ENCODE peak calls at places on chromosomes 12 and 14, in nine cellular contexts. One of them, this sample, is unnamed.
A peak's percentile ranks its signal among the peaks of the same experiment; 100 is the strongest.

GRCh38 chr12:68841717-68842116 is 33.7 kb downstream of the MDM2 start:
- DNase-seq in frontal cortex: no peak
- DNase-seq in kidney tubule cell: no peak
- DNase-seq in activated gamma-delta T cell treated with Interleukin-2 at 50 U/mL for 16 hours: no peak
- DNase-seq in GM19239: no peak
- DNase-seq in MM.1S: no peak
- DNase-seq in fibroblast of pulmonary artery: no peak
- DNase-seq in head of caudate nucleus: no peak
- DNase-seq in brain microvascular endothelial cell: no peak
- DNase-seq in this sample: no peak

GRCh38 chr14:65071544-65071943 is 30.8 kb downstream of the MAX start:
- DNase-seq in MM.1S: no peak
- DNase-seq in brain microvascular endothelial cell: no peak
- DNase-seq in frontal cortex: no peak
- DNase-seq in kidney tubule cell: no peak
- DNase-seq in head of caudate nucleus: no peak
- DNase-seq in GM19239: no peak
- DNase-seq in activated gamma-delta T cell treated with Interleukin-2 at 50 U/mL for 16 hours: no peak
- DNase-seq in fibroblast of pulmonary artery: no peak
- DNase-seq in this sample: no peak

GRCh38 chr12:122235741-122236140 is 9.9 kb upstream of the DIABLO start:
- DNase-seq in GM19239: no peak
- DNase-seq in frontal cortex: no peak
- DNase-seq in head of caudate nucleus: no peak
- DNase-seq in activated gamma-delta T cell treated with Interleukin-2 at 50 U/mL for 16 hours: no peak
- DNase-seq in brain microvascular endothelial cell: no peak
- DNase-seq in kidney tubule cell: no peak
- DNase-seq in MM.1S: no peak
- DNase-seq in fibroblast of pulmonary artery: no peak
- DNase-seq in this sample: no peak

GRCh38 chr12:89954259-89954658 is 245.6 kb upstream of the ATP2B1 start:
- DNase-seq in activated gamma-delta T cell treated with Interleukin-2 at 50 U/mL for 16 hours: no peak
- DNase-seq in brain microvascular endothelial cell: no peak
- DNase-seq in fibroblast of pulmonary artery: no peak
- DNase-seq in MM.1S: no peak
- DNase-seq in kidney tubule cell: no peak
- DNase-seq in frontal cortex: no peak
- DNase-seq in GM19239: no peak
- DNase-seq in head of caudate nucleus: no peak
- DNase-seq in this sample: no peak

GRCh38 chr12:51263341-51263740 is 6.9 kb downstream of the SMAGP start:
- DNase-seq in fibroblast of pulmonary artery: no peak
- DNase-seq in frontal cortex: no peak
- DNase-seq in brain microvascular endothelial cell: no peak
- DNase-seq in activated gamma-delta T cell treated with Interleukin-2 at 50 U/mL for 16 hours: no peak
- DNase-seq in head of caudate nucleus: no peak
- DNase-seq in MM.1S: no peak
- DNase-seq in GM19239: no peak
- DNase-seq in kidney tubule cell: no peak
- DNase-seq in this sample: no peak

GRCh38 chr12:130981947-130982346 is 28.2 kb downstream of the ADGRD1 start:
- DNase-seq in brain microvascular endothelial cell: no peak
- DNase-seq in activated gamma-delta T cell treated with Interleukin-2 at 50 U/mL for 16 hours: no peak
- DNase-seq in kidney tubule cell: no peak
- DNase-seq in fibroblast of pulmonary artery: no peak
- DNase-seq in GM19239: no peak
- DNase-seq in MM.1S: no peak
- DNase-seq in frontal cortex: no peak
- DNase-seq in head of caudate nucleus: no peak
- DNase-seq in this sample: no peak

GRCh38 chr14:45227566-45227965 is 25.4 kb downstream of the MIS18BP1 start:
- DNase-seq in kidney tubule cell: no peak
- DNase-seq in MM.1S: no peak
- DNase-seq in fibroblast of pulmonary artery: no peak
- DNase-seq in head of caudate nucleus: no peak
- DNase-seq in activated gamma-delta T cell treated with Interleukin-2 at 50 U/mL for 16 hours: no peak
- DNase-seq in GM19239: no peak
- DNase-seq in frontal cortex: no peak
- DNase-seq in brain microvascular endothelial cell: no peak
- DNase-seq in this sample: no peak

GRCh38 chr12:116319851-116320621 is 42.5 kb upstream of the MED13L start:
- DNase-seq in head of caudate nucleus: no peak
- DNase-seq in kidney tubule cell: no peak
- DNase-seq in frontal cortex: no peak
- DNase-seq in GM19239: no peak
- DNase-seq in fibroblast of pulmonary artery: peak; percentile 87
- DNase-seq in activated gamma-delta T cell treated with Interleukin-2 at 50 U/mL for 16 hours: no peak
- DNase-seq in brain microvascular endothelial cell: peak; percentile 87
- DNase-seq in MM.1S: peak; percentile 10
- DNase-seq in this sample: peak; percentile 86

GRCh38 chr14:45786266-45786665 is 533.3 kb upstream of the MIS18BP1 start:
- DNase-seq in GM19239: no peak
- DNase-seq in brain microvascular endothelial cell: no peak
- DNase-seq in kidney tubule cell: no peak
- DNase-seq in frontal cortex: no peak
- DNase-seq in head of caudate nucleus: no peak
- DNase-seq in fibroblast of pulmonary artery: no peak
- DNase-seq in MM.1S: no peak
- DNase-seq in activated gamma-delta T cell treated with Interleukin-2 at 50 U/mL for 16 hours: no peak
- DNase-seq in this sample: no peak

GRCh38 chr12:95877622-95878021 is 18.9 kb downstream of the SNRPF start:
- DNase-seq in MM.1S: no peak
- DNase-seq in brain microvascular endothelial cell: no peak
- DNase-seq in activated gamma-delta T cell treated with Interleukin-2 at 50 U/mL for 16 hours: no peak
- DNase-seq in fibroblast of pulmonary artery: no peak
- DNase-seq in kidney tubule cell: peak; percentile 18
- DNase-seq in head of caudate nucleus: no peak
- DNase-seq in frontal cortex: no peak
- DNase-seq in GM19239: no peak
- DNase-seq in this sample: no peak

GRCh38 chr12:18864900-18865561 is 127.1 kb downstream of the CAPZA3 start:
- DNase-seq in fibroblast of pulmonary artery: peak; percentile 37
- DNase-seq in frontal cortex: no peak
- DNase-seq in head of caudate nucleus: no peak
- DNase-seq in kidney tubule cell: peak; percentile 76
- DNase-seq in brain microvascular endothelial cell: peak; percentile 40
- DNase-seq in activated gamma-delta T cell treated with Interleukin-2 at 50 U/mL for 16 hours: no peak
- DNase-seq in MM.1S: no peak
- DNase-seq in GM19239: no peak
- DNase-seq in this sample: no peak

GRCh38 chr14:74221741-74222140 is 17.5 kb upstream of the VSX2 start:
- DNase-seq in MM.1S: no peak
- DNase-seq in head of caudate nucleus: no peak
- DNase-seq in GM19239: no peak
- DNase-seq in brain microvascular endothelial cell: no peak
- DNase-seq in activated gamma-delta T cell treated with Interleukin-2 at 50 U/mL for 16 hours: no peak
- DNase-seq in frontal cortex: no peak
- DNase-seq in fibroblast of pulmonary artery: no peak
- DNase-seq in kidney tubule cell: no peak
- DNase-seq in this sample: no peak

GRCh38 chr12:67517181-67517887 is 131.2 kb upstream of the DYRK2 start:
- DNase-seq in GM19239: no peak
- DNase-seq in head of caudate nucleus: no peak
- DNase-seq in fibroblast of pulmonary artery: peak; percentile 23
- DNase-seq in kidney tubule cell: peak; percentile 80
- DNase-seq in frontal cortex: no peak
- DNase-seq in activated gamma-delta T cell treated with Interleukin-2 at 50 U/mL for 16 hours: no peak
- DNase-seq in brain microvascular endothelial cell: no peak
- DNase-seq in MM.1S: no peak
- DNase-seq in this sample: no peak

GRCh38 chr14:74660167-74660566 is 48.1 kb upstream of the LTBP2 start:
- DNase-seq in MM.1S: no peak
- DNase-seq in brain microvascular endothelial cell: no peak
- DNase-seq in activated gamma-delta T cell treated with Interleukin-2 at 50 U/mL for 16 hours: no peak
- DNase-seq in fibroblast of pulmonary artery: no peak
- DNase-seq in kidney tubule cell: peak; percentile 25
- DNase-seq in frontal cortex: no peak
- DNase-seq in head of caudate nucleus: no peak
- DNase-seq in GM19239: no peak
- DNase-seq in this sample: no peak

GRCh38 chr12:50574621-50575348 is 70.0 kb downstream of the DIP2B start:
- DNase-seq in frontal cortex: no peak
- DNase-seq in fibroblast of pulmonary artery: peak; percentile 45
- DNase-seq in kidney tubule cell: no peak
- DNase-seq in MM.1S: no peak
- DNase-seq in head of caudate nucleus: no peak
- DNase-seq in GM19239: no peak
- DNase-seq in brain microvascular endothelial cell: no peak
- DNase-seq in activated gamma-delta T cell treated with Interleukin-2 at 50 U/mL for 16 hours: no peak
- DNase-seq in this sample: no peak

GRCh38 chr14:24801024-24801423 is 167.0 kb upstream of the GZMB start:
- DNase-seq in fibroblast of pulmonary artery: no peak
- DNase-seq in MM.1S: no peak
- DNase-seq in kidney tubule cell: no peak
- DNase-seq in brain microvascular endothelial cell: no peak
- DNase-seq in frontal cortex: no peak
- DNase-seq in activated gamma-delta T cell treated with Interleukin-2 at 50 U/mL for 16 hours: no peak
- DNase-seq in head of caudate nucleus: no peak
- DNase-seq in GM19239: no peak
- DNase-seq in this sample: no peak

GRCh38 chr12:19712041-19712440 is 272.7 kb downstream of the AEBP2 start:
- DNase-seq in GM19239: no peak
- DNase-seq in kidney tubule cell: peak; percentile 61
- DNase-seq in MM.1S: no peak
- DNase-seq in fibroblast of pulmonary artery: peak; percentile 91
- DNase-seq in brain microvascular endothelial cell: peak; percentile 86
- DNase-seq in head of caudate nucleus: no peak
- DNase-seq in frontal cortex: no peak
- DNase-seq in activated gamma-delta T cell treated with Interleukin-2 at 50 U/mL for 16 hours: no peak
- DNase-seq in this sample: no peak

GRCh38 chr12:124236651-124237050 is 58.2 kb upstream of the RFLNA start:
- DNase-seq in kidney tubule cell: peak; percentile 96
- DNase-seq in frontal cortex: no peak
- DNase-seq in fibroblast of pulmonary artery: peak; percentile 78
- DNase-seq in brain microvascular endothelial cell: peak; percentile 62
- DNase-seq in activated gamma-delta T cell treated with Interleukin-2 at 50 U/mL for 16 hours: no peak
- DNase-seq in head of caudate nucleus: no peak
- DNase-seq in MM.1S: no peak
- DNase-seq in GM19239: no peak
- DNase-seq in this sample: no peak

This sample was measured in lower leg skin.